ENCODE peak calls at places on chromosomes 7 and 10, in five cellular contexts. B is iPS DF 6.9; U is CD8-positive, alpha-beta memory T cell; N is tibial nerve; C is IMR-90. Y is an unnamed sample.

GRCh38 chr10:7417103-7417623 is 6.3 kb upstream of the SFMBT2 start:
- DNase-seq in N (no peak), U (no peak), C (peak; percentile 64), B (no peak), Y (no peak)

GRCh38 chr10:27723436-27723835 is 22.2 kb downstream of the MKX start:
- DNase-seq in C (peak; percentile 67), N (no peak), U (no peak), B (no peak), Y (no peak)

GRCh38 chr10:13834581-13835286 is 248.0 kb downstream of the PRPF18 start:
- DNase-seq in B (no peak), C (peak; percentile 52), N (no peak), U (no peak), Y (no peak)

GRCh38 chr10:6054884-6055283 is 7.3 kb downstream of the IL2RA start:
- DNase-seq in U (no peak), B (no peak), N (no peak), C (no peak), Y (no peak)

GRCh38 chr10:23034790-23035189 is 60.6 kb upstream of the MSRB2 start:
- DNase-seq in B (no peak), N (no peak), C (no peak), U (no peak), Y (no peak)

GRCh38 chr7:23970193-23970592 is 260.2 kb downstream of the STK31 start:
- DNase-seq in N (no peak), U (no peak), C (no peak), B (no peak), Y (no peak)

GRCh38 chr10:91219371-91220193 is 881 bp upstream of the PCGF5 start:
- DNase-seq in U (no peak), N (no peak), B (no peak), C (peak; percentile 29), Y (no peak)

GRCh38 chr7:4931932-4932331 is 27.1 kb downstream of the MMD2 start:
- DNase-seq in C (no peak), N (peak; percentile 42), U (no peak), B (no peak), Y (no peak)

GRCh38 chr10:44983066-44983894 is 4.7 kb upstream of the DEPP1 start:
- DNase-seq in N (no peak), B (no peak), U (no peak), C (no peak), Y (no peak)

GRCh38 chr10:47027812-47028260 is 116.6 kb downstream of the PTPN20 start:
- DNase-seq in U (no peak), C (no peak), N (no peak), B (no peak), Y (peak; percentile 8)

GRCh38 chr7:47000561-47000960 is 581.4 kb downstream of the TNS3 start:
- DNase-seq in C (no peak), U (no peak), N (no peak), B (no peak), Y (no peak)

GRCh38 chr7:46999866-47000265 is 582.0 kb downstream of the TNS3 start:
- DNase-seq in B (no peak), C (no peak), N (no peak), U (no peak), Y (no peak)

GRCh38 chr7:46993396-46993795 is 588.5 kb downstream of the TNS3 start:
- DNase-seq in C (peak; percentile 30), N (no peak), B (no peak), U (no peak), Y (no peak)

DNA sequence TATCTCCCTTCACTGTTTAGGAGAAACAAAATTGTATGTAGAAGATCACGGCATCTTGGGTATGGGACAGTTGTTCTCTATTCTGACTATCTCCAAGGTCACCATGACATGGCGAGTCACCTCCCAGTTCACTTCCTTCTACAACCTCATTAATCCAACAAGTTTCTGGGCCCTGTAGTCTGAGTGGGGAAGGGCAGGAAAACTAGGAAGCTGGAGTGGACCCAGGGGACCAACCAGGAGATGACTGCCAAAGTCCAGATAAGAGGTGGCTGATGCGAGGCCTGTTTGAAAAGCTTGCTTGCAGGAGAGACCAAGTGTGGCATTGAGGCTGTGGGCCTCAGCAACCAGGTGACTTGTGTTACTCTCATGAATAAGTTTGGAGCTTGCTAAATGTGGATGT is 584.9 kb downstream of the TNS3 start:
- DNase-seq in N (no peak), B (no peak), C (no peak), U (no peak), Y (no peak)
- H3K27ac ChIP-seq in N (no peak overlapping the region), B (no peak overlapping the region), C (no peak overlapping the region), U (no peak overlapping the region), Y (no peak overlapping the region)

GRCh38 chr7:27199820-27200760 is at the start of gene HOXA13:
- DNase-seq in B (no peak), N (peak; percentile 12), C (no peak), U (no peak), Y (no peak)
- H3K4me1 ChIP-seq in B (no peaks in the 10 kb centered on the region), N (no peaks in the 10 kb centered on the region), C (peaks cover 2% of the 10 kb centered on the region), U (peaks cover 25% of the 10 kb centered on the region), Y (peaks cover 11% of the 10 kb centered on the region)

DNA sequence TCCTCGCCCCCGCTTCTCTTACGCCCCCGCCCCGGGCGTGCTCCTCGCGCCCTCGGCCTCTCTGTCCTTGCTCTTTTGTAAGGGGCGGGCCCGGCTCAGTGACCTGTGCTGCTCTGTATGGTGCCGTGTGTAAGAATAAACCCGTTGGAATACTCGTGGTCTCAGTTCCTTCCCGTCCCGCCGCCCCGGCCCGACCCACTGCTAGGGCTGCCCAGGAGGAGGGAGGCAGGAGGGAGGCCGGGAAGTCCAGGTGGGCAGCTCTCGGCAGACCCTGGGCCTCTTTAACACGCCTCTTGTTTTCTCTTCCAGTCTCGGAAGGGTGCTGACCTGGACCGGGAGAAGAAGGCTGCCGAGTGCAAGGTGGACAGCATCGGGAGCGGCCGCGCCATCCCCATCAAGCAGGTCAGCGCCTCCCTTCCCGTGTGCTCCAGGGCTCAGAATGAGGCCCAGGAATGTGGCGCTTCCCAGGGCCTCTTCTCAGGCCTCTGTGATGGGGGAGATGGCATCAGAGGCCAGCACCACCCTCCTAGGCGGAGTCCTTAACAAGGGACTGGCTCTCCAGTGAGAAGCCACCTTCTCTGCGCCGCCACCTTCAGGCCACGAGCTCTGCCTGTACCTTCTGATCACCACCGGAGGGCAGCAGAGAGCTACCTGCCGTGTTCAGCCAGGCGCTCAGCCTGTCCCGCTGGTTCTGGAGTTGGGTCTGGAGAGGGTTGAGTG is 37.4 kb downstream of the AGAP3 start:
- DNase-seq in B (no peak), U (peak; percentile 86), C (peak; percentile 75), N (peak; percentile 53), Y (peak; percentile 83)
- H3K36me3 ChIP-seq in B (peaks cover 12% of the 10 kb centered on the region), U (peaks cover 5% of the 10 kb centered on the region), C (peaks cover 68% of the 10 kb centered on the region), N (no peaks in the 10 kb centered on the region), Y (no peaks in the 10 kb centered on the region)

GRCh38 chr7:68718059-68718685 is 880.1 kb upstream of the AUTS2 start:
- DNase-seq in C (no peak), N (no peak), B (no peak), U (no peak), Y (no peak)
- H3K27ac ChIP-seq in C (no peak overlapping the region), N (no peak overlapping the region), B (no peak overlapping the region), U (no peak overlapping the region), Y (no peak overlapping the region)